ENCODE peak calls at places on chromosomes 3 and 15, in four cellular contexts. One of them, this sample, is unnamed.

GRCh38 chr3:45571969-45572368 is 22.6 kb upstream of the LIMD1 start:
- DNase-seq in effector memory CD4-positive, alpha-beta T cell: no peak
- DNase-seq in activated naive CD8-positive, alpha-beta T cell treated with anti-CD3 and anti-CD28 coated beads, Interleukin-2, amount 10 ng/mL, durations not matched to agents 7 days and 5 days: no peak
- DNase-seq in hypothalamus: no peak
- DNase-seq in this sample: no peak

GRCh38 chr3:10775828-10776227 is 40.2 kb upstream of the SLC6A11 start:
- DNase-seq in effector memory CD4-positive, alpha-beta T cell: no peak
- DNase-seq in activated naive CD8-positive, alpha-beta T cell treated with anti-CD3 and anti-CD28 coated beads, Interleukin-2, amount 10 ng/mL, durations not matched to agents 7 days and 5 days: no peak
- DNase-seq in hypothalamus: no peak
- DNase-seq in this sample: no peak

GRCh38 chr3:169846458-169847193 is 23.1 kb downstream of the LRRC31 start:
- DNase-seq in effector memory CD4-positive, alpha-beta T cell: no peak
- DNase-seq in activated naive CD8-positive, alpha-beta T cell treated with anti-CD3 and anti-CD28 coated beads, Interleukin-2, amount 10 ng/mL, durations not matched to agents 7 days and 5 days: no peak
- DNase-seq in hypothalamus: no peak
- DNase-seq in this sample: peak

GRCh38 chr3:81105761-81106160 is 655.7 kb downstream of the GBE1 start:
- DNase-seq in effector memory CD4-positive, alpha-beta T cell: no peak
- DNase-seq in activated naive CD8-positive, alpha-beta T cell treated with anti-CD3 and anti-CD28 coated beads, Interleukin-2, amount 10 ng/mL, durations not matched to agents 7 days and 5 days: no peak
- DNase-seq in hypothalamus: no peak
- DNase-seq in this sample: no peak

GRCh38 chr3:30511524-30512278 is 94.7 kb upstream of the TGFBR2 start:
- DNase-seq in effector memory CD4-positive, alpha-beta T cell: no peak
- DNase-seq in activated naive CD8-positive, alpha-beta T cell treated with anti-CD3 and anti-CD28 coated beads, Interleukin-2, amount 10 ng/mL, durations not matched to agents 7 days and 5 days: no peak
- DNase-seq in hypothalamus: no peak
- DNase-seq in this sample: peak

GRCh38 chr3:22542311-22542710 is 660.8 kb upstream of the UBE2E2 start:
- DNase-seq in effector memory CD4-positive, alpha-beta T cell: no peak
- DNase-seq in activated naive CD8-positive, alpha-beta T cell treated with anti-CD3 and anti-CD28 coated beads, Interleukin-2, amount 10 ng/mL, durations not matched to agents 7 days and 5 days: no peak
- DNase-seq in hypothalamus: no peak
- DNase-seq in this sample: no peak

GRCh38 chr3:192013110-192013509 is 552.1 kb downstream of the PYDC2 start:
- DNase-seq in effector memory CD4-positive, alpha-beta T cell: no peak
- DNase-seq in activated naive CD8-positive, alpha-beta T cell treated with anti-CD3 and anti-CD28 coated beads, Interleukin-2, amount 10 ng/mL, durations not matched to agents 7 days and 5 days: no peak
- DNase-seq in hypothalamus: no peak
- DNase-seq in this sample: no peak

GRCh38 chr3:55267206-55267930 is 219.7 kb downstream of the WNT5A start:
- DNase-seq in effector memory CD4-positive, alpha-beta T cell: no peak
- DNase-seq in activated naive CD8-positive, alpha-beta T cell treated with anti-CD3 and anti-CD28 coated beads, Interleukin-2, amount 10 ng/mL, durations not matched to agents 7 days and 5 days: no peak
- DNase-seq in hypothalamus: no peak
- DNase-seq in this sample: no peak

GRCh38 chr3:53744351-53744750 is 101.9 kb downstream of the CHDH start:
- DNase-seq in effector memory CD4-positive, alpha-beta T cell: no peak
- DNase-seq in activated naive CD8-positive, alpha-beta T cell treated with anti-CD3 and anti-CD28 coated beads, Interleukin-2, amount 10 ng/mL, durations not matched to agents 7 days and 5 days: no peak
- DNase-seq in hypothalamus: no peak
- DNase-seq in this sample: no peak

GRCh38 chr3:185176756-185177359 is 24.0 kb upstream of the C3orf70 start:
- DNase-seq in effector memory CD4-positive, alpha-beta T cell: no peak
- DNase-seq in activated naive CD8-positive, alpha-beta T cell treated with anti-CD3 and anti-CD28 coated beads, Interleukin-2, amount 10 ng/mL, durations not matched to agents 7 days and 5 days: no peak
- DNase-seq in hypothalamus: no peak
- DNase-seq in this sample: no peak

GRCh38 chr15:99438691-99439523 is 126.9 kb upstream of the MEF2A start:
- DNase-seq in effector memory CD4-positive, alpha-beta T cell: no peak
- DNase-seq in activated naive CD8-positive, alpha-beta T cell treated with anti-CD3 and anti-CD28 coated beads, Interleukin-2, amount 10 ng/mL, durations not matched to agents 7 days and 5 days: peak
- DNase-seq in hypothalamus: no peak
- DNase-seq in this sample: no peak

GRCh38 chr15:51917493-51917892 is 54.1 kb downstream of the LEO1 start:
- DNase-seq in effector memory CD4-positive, alpha-beta T cell: no peak
- DNase-seq in activated naive CD8-positive, alpha-beta T cell treated with anti-CD3 and anti-CD28 coated beads, Interleukin-2, amount 10 ng/mL, durations not matched to agents 7 days and 5 days: no peak
- DNase-seq in hypothalamus: no peak
- DNase-seq in this sample: no peak